ENCODE peak calls at places on chromosomes 4 and X, in nine cellular contexts. G is upper lobe of right lung; P is CD8-positive, alpha-beta T cell; B is cardiac muscle cell; K is uterus; E is heart right ventricle; I is fibroblast of lung; F is BJ; D is fibroblast of mammary gland. A is an unnamed sample.

GRCh38 chrX:350534-351321 is 32.1 kb upstream of the GTPBP6 start:
- DNase-seq in B (no peak), E (no peak), K (no peak), I (no peak), G (peak), P (no peak), D (no peak), F (no peak), A (no peak)

GRCh38 chr4:17797808-17798207 is 12.7 kb downstream of the DCAF16 start:
- DNase-seq in F (no peak), D (no peak), P (no peak), K (no peak), G (no peak), I (no peak), B (no peak), E (no peak), A (no peak)

GRCh38 chr4:10180927-10181744 is 64.5 kb upstream of the WDR1 start:
- DNase-seq in K (no peak), G (no peak), I (peak), E (no peak), D (peak), P (no peak), F (no peak), B (peak), A (peak)

GRCh38 chr4:155582971-155583437 is 83.6 kb upstream of the GUCY1A1 start:
- DNase-seq in P (no peak), K (no peak), F (no peak), G (no peak), B (peak), E (no peak), D (peak), I (peak), A (peak)

GRCh38 chr4:111630705-111631104 is 514.5 kb upstream of the FAM241A start:
- DNase-seq in E (no peak), B (peak), D (peak), P (no peak), K (no peak), G (no peak), I (peak), F (no peak), A (peak)

GRCh38 chrX:39931554-39932282 is 166.0 kb downstream of the BCOR start:
- DNase-seq in I (no peak), B (peak), G (no peak), P (no peak), K (no peak), F (no peak), D (no peak), E (no peak), A (no peak)

GRCh38 chr4:42915484-42915883 is 23.0 kb downstream of the GRXCR1 start:
- DNase-seq in I (no peak), E (no peak), K (no peak), B (no peak), D (no peak), F (no peak), G (no peak), P (no peak), A (peak)

GRCh38 chrX:13046035-13046851 is 1.8 kb upstream of the FAM9C start:
- DNase-seq in I (no peak), F (no peak), E (no peak), K (no peak), G (no peak), D (no peak), B (no peak), P (no peak), A (no peak)

GRCh38 chr4:85486425-85487101 is 11.6 kb downstream of the ARHGAP24 start:
- DNase-seq in E (no peak), D (peak), G (no peak), P (no peak), K (no peak), F (no peak), I (peak), B (peak), A (peak)

GRCh38 chrX:139079789-139080188 is 368.3 kb upstream of the FGF13 start:
- DNase-seq in P (no peak), I (no peak), D (no peak), E (no peak), K (no peak), G (no peak), B (no peak), F (no peak), A (no peak)

GRCh38 chr4:164748375-164748774 is 5.6 kb upstream of the SMIM31 start:
- DNase-seq in D (peak), G (no peak), E (no peak), F (no peak), B (peak), I (peak), P (no peak), K (no peak), A (peak)

GRCh38 chr4:153521467-153521866 is 55.3 kb downstream of the TMEM131L start:
- DNase-seq in K (no peak), P (no peak), E (no peak), G (no peak), I (no peak), B (no peak), D (no peak), F (no peak), A (no peak)

GRCh38 chr4:1767770-1768366 is 25.2 kb upstream of the FGFR3 start:
- DNase-seq in K (no peak), P (no peak), F (no peak), D (peak), E (no peak), I (peak), B (peak), G (peak), A (peak)
- TF ChIP-seq CTCF in K (no peak), P (no peak), F (peak), D (peak), E (peak), I (peak), B (peak), G (no peak), A (peak)

GRCh38 chr4:1813231-1813630 is 20.1 kb downstream of the FGFR3 start:
- DNase-seq in E (no peak), B (no peak), D (no peak), G (no peak), P (no peak), F (no peak), I (no peak), K (no peak), A (no peak)

GRCh38 chr4:1814453-1814852 is 21.4 kb downstream of the FGFR3 start:
- DNase-seq in B (no peak), E (no peak), G (no peak), K (no peak), F (no peak), D (no peak), P (no peak), I (no peak), A (no peak)

GRCh38 chr4:1815096-1815996 is 22.3 kb downstream of the FGFR3 start:
- DNase-seq in K (no peak), I (no peak), P (no peak), D (no peak), G (no peak), B (no peak), E (no peak), F (no peak), A (no peak)

GRCh38 chr4:1812720-1813119 is 19.6 kb downstream of the FGFR3 start:
- DNase-seq in B (no peak), G (no peak), D (no peak), I (no peak), P (no peak), F (no peak), E (no peak), K (no peak), A (no peak)

DNA sequence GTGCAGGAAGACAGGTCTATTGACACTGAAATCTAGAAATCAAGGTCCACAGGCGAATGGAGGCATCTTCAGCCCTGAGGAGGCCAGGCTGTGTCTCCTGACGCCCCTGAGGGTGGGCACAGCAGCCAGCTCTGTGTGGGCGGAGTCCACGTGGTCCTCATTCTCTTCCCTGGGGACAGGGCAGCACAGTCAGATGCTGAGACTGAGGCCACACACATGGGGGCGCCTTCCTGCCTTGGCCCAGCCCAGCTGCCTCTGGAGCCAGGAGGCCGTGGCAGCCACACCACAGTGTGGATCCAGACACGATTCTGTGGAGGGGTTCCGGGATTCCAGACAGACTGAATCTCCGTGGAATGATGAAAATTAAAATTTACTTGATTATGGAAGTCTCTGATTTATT is 20.8 kb downstream of the FGFR3 start:
- DNase-seq in F (no peak), B (no peak), G (no peak), I (no peak), P (no peak), D (peak), E (no peak), K (no peak), A (no peak)
- TF ChIP-seq CTCF in F (peak), B (peak), G (no peak), I (peak), P (no peak), D (no peak), E (no peak), K (no peak), A (peak)

GRCh38 chrX:150365051-150365952 is 2.2 kb downstream of the MAMLD1 start:
- DNase-seq in F (no peak), G (peak), D (peak), E (peak), P (peak), B (peak), I (peak), K (peak), A (peak)

GRCh38 chrX:150363561-150364346 is 637 bp downstream of the MAMLD1 start:
- DNase-seq in G (peak), P (no peak), F (no peak), B (peak), I (peak), D (peak), E (peak), K (no peak), A (peak)

GRCh38 chrX:150366951-150367545 is 3.9 kb downstream of the MAMLD1 start:
- DNase-seq in G (no peak), F (no peak), I (peak), K (no peak), B (peak), P (no peak), D (peak), E (no peak), A (peak)

GRCh38 chrX:150364347-150365050 is 1.4 kb downstream of the MAMLD1 start:
- DNase-seq in D (no peak), P (no peak), E (peak), I (peak), K (no peak), G (peak), F (no peak), B (peak), A (no peak)

DNA sequence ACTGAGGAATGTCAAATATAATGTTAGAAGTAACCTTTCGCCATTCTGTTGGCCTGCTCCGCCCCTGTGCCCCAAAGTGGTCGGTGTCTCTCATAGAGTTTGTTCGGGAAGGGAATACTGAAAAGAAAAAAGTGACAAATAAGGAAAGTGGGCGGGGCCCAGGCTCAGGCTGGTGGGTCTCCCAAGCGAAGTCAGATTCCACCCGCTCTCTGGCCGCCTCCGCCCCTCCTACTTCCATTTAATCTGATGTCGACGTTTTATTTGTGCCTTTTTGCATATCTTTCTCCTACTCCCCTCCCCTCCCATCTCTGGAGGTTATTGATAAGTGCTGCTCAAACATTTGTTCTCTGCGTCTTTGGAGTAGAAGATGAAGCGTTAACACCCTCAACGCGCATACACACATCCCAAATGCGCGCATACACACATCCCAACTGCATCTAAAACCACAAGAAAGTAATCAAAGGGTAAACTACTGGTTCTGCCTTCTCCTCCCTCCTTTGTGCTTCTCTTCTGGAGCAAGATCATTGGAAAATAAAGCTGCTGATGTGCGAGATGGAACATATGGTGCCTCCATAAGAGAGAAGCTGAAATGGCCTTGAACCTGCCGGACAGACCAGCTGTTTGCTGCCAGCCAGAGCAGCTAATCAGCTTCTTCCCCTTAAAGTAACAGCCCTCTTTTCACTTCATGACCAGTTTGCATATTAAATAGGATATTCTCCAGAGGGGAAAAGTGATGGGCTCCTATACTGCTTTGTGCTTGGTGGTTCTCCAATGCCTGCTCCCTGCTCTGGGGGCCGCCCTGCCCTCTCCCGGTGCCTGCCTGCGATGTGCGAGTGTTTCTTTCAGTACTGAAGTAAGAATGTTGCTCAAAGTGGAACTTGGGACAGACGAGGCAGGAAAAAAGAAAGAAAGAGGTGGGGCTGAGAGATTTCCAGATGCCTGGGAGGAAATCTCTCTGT is 3.1 kb downstream of the MAMLD1 start:
- DNase-seq in D (peak), K (peak), F (no peak), P (no peak), B (peak), G (peak), I (peak), E (peak), A (peak)
- TF ChIP-seq CTCF in D (peak), K (peak), F (peak), P (no peak), B (peak), G (no peak), I (peak), E (no peak), A (peak)

DNA sequence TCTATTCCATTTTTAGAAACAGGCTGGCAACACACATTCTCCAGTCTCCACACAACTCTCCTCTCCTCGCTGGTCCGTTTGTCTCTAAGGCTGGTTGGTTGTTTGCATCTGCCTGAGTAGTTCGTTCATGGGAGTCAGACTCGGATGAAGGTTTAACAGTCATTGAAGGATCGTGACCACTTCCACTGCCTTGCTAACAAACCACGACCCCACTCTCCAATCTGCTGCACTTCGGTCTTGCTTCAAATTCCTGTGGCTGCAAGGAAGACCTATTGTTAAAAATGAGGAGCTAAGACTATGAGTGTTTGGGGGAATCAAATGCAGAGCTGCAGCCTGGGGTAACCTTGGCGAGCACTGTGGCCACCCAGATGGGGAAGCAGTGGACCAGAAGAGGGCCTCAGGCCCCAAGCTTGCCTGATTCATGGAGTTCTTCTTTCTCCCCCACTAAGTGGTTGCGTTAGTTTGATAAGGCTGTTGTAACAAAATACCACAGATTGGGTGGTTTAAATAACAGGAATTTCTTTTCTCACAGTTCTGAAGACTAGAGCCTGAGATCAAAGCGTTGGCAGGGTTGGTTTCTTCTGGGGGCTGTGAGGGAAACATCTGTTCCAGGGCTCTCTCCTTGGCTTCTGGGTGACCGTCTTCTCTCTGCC is 105.6 kb upstream of the GATB start:
- DNase-seq in B (peak), K (no peak), P (no peak), E (no peak), I (peak), G (no peak), D (no peak), F (no peak), A (peak)
- TF ChIP-seq CTCF in B (no peak), K (no peak), P (no peak), E (no peak), I (no peak), G (no peak), D (no peak), F (no peak), A (no peak)

DNA sequence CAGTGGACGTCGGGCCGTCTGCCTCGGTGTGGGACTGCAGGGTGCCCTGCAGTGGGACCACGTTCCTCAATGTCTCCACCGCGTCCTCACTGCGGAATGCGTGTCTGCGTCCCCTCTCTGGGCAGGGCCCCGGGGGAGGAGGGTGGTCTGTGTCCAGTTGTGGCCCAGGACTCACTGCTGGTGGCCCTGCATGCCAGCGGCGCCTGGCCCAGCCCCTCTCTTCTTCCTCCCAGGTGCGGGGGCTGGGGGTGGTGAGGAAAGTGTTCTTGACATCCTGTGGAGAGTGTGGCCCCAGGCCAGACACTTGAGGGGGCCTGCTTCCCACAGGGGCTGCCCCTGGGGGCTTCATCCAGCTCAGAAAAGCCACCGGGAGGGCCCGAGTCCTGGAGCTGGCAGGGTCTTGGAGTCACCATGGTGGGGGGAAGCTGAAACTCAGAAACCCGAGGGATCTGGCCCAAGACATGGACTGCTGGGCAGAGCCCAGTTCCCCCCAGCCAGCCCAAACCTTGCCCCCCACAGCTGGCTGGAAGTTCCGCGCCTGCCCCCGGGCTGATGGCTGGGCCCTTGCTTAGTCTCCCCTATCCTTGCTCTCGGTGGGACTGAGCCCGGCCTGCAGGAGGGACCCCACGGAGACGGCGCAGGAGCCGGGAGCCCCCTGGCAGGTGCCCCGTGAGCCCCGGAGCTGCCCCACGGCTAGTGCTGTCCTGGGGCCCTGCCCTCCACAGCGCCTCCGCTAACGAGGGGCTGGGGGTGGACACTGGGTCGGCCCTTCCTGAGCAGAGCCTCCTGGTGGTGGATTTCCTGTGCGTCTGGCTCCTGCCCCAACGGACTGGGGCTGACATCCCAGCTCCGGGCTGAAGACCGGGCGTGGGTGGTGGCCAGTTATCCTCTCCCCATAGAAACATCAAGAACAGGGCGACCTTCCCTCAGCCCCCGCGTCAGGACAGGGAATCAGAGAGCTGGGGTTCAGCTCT is 2.9 kb downstream of the DOK7 start:
- DNase-seq in I (no peak), K (no peak), B (no peak), D (peak), P (no peak), E (peak), F (no peak), G (no peak), A (no peak)
- TF ChIP-seq CTCF in I (peak), K (no peak), B (peak), D (peak), P (no peak), E (peak), F (peak), G (no peak), A (peak)

GRCh38 chr4:48974979-48975640 is 11.0 kb upstream of the CWH43 start:
- DNase-seq in E (peak), D (no peak), K (no peak), B (no peak), I (no peak), G (no peak), P (no peak), F (no peak), A (no peak)
- TF ChIP-seq CTCF in E (no peak), D (no peak), K (no peak), B (no peak), I (no peak), G (no peak), P (no peak), F (no peak), A (no peak)

A was measured in cardiac fibroblast.